ENCODE peak calls at places on chromosomes 12 and 14, in four cellular contexts. R is ovary, X is GM23248, P is GM23338. C is an unnamed sample. For H3K4me1 and H3K27me3, the result is how much of the 10 kb centered on the place peaks cover.

GRCh38 chr12:95439578-95440230 is 34.2 kb upstream of the METAP2 start:
- DNase-seq in R (no peak), X (no peak), P (no peak), C (no peak)

GRCh38 chr14:51463461-51463860 is 188.2 kb upstream of the FRMD6 start:
- DNase-seq in R (no peak), X (no peak), P (no peak), C (no peak)

GRCh38 chr12:98646165-98646764 is 1.2 kb downstream of the APAF1 start:
- DNase-seq in R (no peak), X (peak), P (no peak), C (no peak)

GRCh38 chr12:6116481-6117021 is 7.9 kb downstream of the VWF start:
- DNase-seq in R (no peak), X (no peak), P (no peak), C (no peak)

GRCh38 chr12:132491349-132491663 is 1.4 kb downstream of the FBRSL1 start:
- DNase-seq in R (no peak), X (no peak), P (no peak), C (no peak)

GRCh38 chr14:102592969-102593840 is 756 bp downstream of the RCOR1 start:
- DNase-seq in R (peak), X (peak), P (peak), C (peak)

GRCh38 chr12:53994691-53995310 is 5.2 kb upstream of the HOXC9 start:
- DNase-seq in R (no peak), X (no peak), P (peak), C (no peak)

GRCh38 chr12:78470354-78471195 is 394.0 kb upstream of the SYT1 start:
- DNase-seq in R (no peak), X (peak), P (peak), C (no peak)

GRCh38 chr12:121573949-121574520 is 6.8 kb downstream of the KDM2B start:
- DNase-seq in R (no peak), X (no peak), P (no peak), C (no peak)

GRCh38 chr12:92255741-92256140 is 110.1 kb upstream of the BTG1 start:
- DNase-seq in R (no peak), X (no peak), P (no peak), C (no peak)

GRCh38 chr12:130959632-130960031 is 5.9 kb downstream of the ADGRD1 start:
- DNase-seq in R (no peak), X (no peak), P (no peak), C (no peak)

GRCh38 chr14:81247271-81247766 is 26.6 kb upstream of the GTF2A1 start:
- DNase-seq in R (no peak), X (peak), P (no peak), C (no peak)

GRCh38 chr12:48119078-48119833 is at the start of gene PFKM:
- DNase-seq in R (peak), X (peak), P (peak), C (peak)

GRCh38 chr12:40224439-40225291 is at the start of gene LRRK2:
- DNase-seq in R (peak), X (peak), P (peak), C (peak)

GRCh38 chr12:6974180-6974579 is 3.5 kb downstream of the EMG1 start:
- DNase-seq in R (peak), X (no peak), P (no peak), C (no peak)

GRCh38 chr12:131487379-131488129 is 223.3 kb upstream of the SFSWAP start:
- DNase-seq in R (no peak), X (peak), P (no peak), C (no peak)

GRCh38 chr12:13318231-13319015 is 121.9 kb downstream of the EMP1 start:
- DNase-seq in R (no peak), X (no peak), P (no peak), C (no peak)

GRCh38 chr12:41966916-41967315 is 177.8 kb downstream of the GXYLT1 start:
- DNase-seq in R (no peak), X (no peak), P (no peak), C (no peak)

GRCh38 chr12:39176376-39176775 is 266.5 kb downstream of the KIF21A start:
- DNase-seq in R (no peak), X (no peak), P (no peak), C (no peak)

GRCh38 chr14:45610303-45610702 is 357.3 kb upstream of the MIS18BP1 start:
- DNase-seq in R (no peak), X (peak), P (peak), C (no peak)

GRCh38 chr14:61765225-61765943 is 3.2 kb downstream of the SNAPC1 start:
- DNase-seq in R (no peak), X (peak), P (no peak), C (no peak)

GRCh38 chr12:120227233-120228040 is 26.5 kb upstream of the RPLP0 start:
- DNase-seq in R (no peak), X (no peak), P (no peak), C (no peak)

GRCh38 chr14:51828017-51828797 is 32.2 kb upstream of the GNG2 start:
- DNase-seq in R (no peak), X (peak), P (no peak), C (peak)

GRCh38 chr14:90880282-90880681 is 64.1 kb upstream of the TTC7B start:
- DNase-seq in R (no peak), X (no peak), P (no peak), C (no peak)

GRCh38 chr14:30875788-30876053 is 1.4 kb downstream of the COCH start:
- DNase-seq in R (no peak), X (no peak), P (peak), C (no peak)

DNA sequence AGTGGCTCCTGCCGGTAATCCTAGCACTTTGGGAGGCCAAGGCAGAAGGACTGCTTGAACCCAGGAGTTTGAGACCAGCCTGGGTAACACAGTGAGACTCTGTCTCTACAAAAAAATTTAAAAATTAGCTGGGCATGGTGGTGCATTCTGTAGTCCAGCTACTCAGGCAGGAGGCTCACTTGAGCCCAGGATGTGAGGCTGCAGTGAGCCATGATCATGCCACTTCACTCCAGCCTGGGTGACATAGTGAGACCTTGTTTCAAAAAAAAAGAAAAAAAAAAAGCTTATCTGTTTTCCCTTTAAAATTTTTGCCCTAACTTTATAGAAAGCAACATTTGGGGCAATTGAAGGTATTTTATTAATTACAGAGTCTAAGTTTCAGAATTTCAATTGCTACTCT is 486.0 kb downstream of the BCAT1 start:
- DNase-seq in R (no peak), X (no peak), P (no peak), C (no peak)
- H3K4me3 ChIP-seq in R (no peak), X (no peak), P (no peak), C (no peak)

GRCh38 chr14:24311837-24312615 is 724 bp downstream of the LTB4R start:
- DNase-seq in R (no peak), X (peak), P (no peak), C (no peak)
- H3K4me1 ChIP-seq in R (under half), X (under half), P (under half), C (half or more)

GRCh38 chr14:104298458-104298857 is 160.1 kb downstream of the KIF26A start:
- DNase-seq in R (peak), X (no peak), P (no peak), C (no peak)

GRCh38 chr14:104296388-104297312 is 158.3 kb downstream of the KIF26A start:
- DNase-seq in R (peak), X (no peak), P (no peak), C (no peak)

GRCh38 chr14:104297721-104298401 is 159.5 kb downstream of the KIF26A start:
- DNase-seq in R (peak), X (no peak), P (no peak), C (no peak)

GRCh38 chr14:104295681-104296387 is 157.4 kb downstream of the KIF26A start:
- DNase-seq in R (no peak), X (no peak), P (no peak), C (no peak)

GRCh38 chr14:104297313-104297704 is 158.9 kb downstream of the KIF26A start:
- DNase-seq in R (peak), X (no peak), P (no peak), C (no peak)
- H3K27me3 ChIP-seq in R (under half), X (under half), P (under half), C (under half)

GRCh38 chr12:100860611-100861010 is 66.0 kb downstream of the ANO4 start:
- DNase-seq in R (no peak), X (no peak), P (no peak), C (no peak)
- H3K4me3 ChIP-seq in R (no peak), X (no peak), P (no peak), C (no peak)

DNA sequence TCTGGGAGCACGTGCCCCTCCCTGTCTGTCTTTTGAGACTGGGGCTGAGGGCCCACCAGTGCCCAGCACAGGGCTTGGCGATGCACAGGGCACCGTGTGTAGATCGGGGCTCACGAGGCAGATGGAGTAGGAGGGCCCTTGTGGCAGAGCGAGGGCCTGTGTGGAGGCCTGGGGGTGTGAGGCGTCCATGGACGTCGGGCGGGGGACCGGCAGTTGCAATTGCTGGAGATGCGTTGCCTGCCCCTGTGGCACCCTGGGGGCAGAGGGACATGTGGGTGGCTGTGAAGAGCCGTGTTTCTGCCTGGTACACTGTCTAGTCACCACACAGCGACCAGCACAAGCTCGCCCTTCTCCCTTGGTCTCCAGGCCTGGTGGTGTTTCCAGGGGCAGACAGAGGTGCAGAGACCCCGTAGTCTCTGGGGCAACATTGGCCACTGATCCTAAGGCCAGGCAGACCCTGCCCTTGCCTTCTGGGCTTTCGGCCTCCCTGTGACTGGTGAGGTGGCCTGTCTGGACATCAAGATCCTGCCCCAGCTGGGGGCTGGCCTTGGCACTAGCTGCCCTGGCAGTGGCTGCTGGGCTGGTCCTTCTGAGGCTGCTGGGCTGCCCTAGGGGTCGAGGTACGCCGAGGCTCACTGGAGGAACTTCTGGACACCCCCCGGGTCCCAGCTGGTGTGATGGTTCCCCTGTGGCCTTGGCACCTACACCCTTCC is 14.5 kb downstream of the KIF26A start:
- DNase-seq in R (no peak), X (no peak), P (no peak), C (no peak)
- H3K4me1 ChIP-seq in R (under half), X (under half), P (under half), C (under half)

DNA sequence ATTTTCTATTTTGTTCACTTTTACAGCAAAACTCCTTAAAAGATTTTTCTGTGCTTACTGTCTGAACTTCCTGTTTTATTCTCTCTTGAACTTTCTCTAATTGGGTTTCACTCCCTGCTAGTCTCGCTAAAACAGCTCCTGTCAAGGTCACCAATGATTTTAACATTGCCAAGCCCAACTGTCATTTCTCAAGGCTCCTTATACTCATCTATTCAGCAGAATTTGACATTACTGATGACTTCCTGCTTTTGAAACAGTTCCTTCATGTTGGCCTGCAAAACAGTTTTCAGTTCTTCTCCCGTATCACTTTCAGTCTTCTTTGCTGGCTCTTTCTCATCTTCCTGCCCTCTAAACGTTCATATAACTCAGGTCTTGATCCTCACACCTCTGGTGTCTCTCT is 268.5 kb upstream of the USP15 start:
- DNase-seq in R (no peak), X (no peak), P (no peak), C (no peak)
- H3K27me3 ChIP-seq in R (under half), X (under half), P (under half), C (under half)

DNA sequence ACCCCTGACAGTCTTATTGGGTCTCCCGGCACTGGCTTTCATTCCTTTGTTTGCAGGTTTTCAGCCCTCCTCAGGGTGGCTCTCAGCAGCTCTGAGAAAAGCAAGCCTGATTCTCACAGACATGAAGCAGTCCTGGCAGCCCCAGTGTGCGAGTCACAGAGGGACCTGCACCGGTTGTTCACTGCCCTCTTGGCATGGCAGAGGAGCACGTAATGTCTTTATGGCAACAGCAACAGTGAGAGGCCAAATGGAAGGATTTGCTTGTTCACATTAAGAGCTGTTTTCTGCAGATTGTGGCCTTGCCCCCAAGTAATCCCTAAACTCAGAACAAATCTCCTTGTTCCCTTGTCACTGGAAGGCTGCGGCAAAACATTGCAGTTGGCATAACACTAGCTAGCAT is 3.4 kb downstream of the KCNA5 start:
- DNase-seq in R (no peak), X (peak), P (no peak), C (no peak)
- H3K4me3 ChIP-seq in R (no peak), X (no peak), P (no peak), C (no peak)